ENCODE peak calls at places on chromosomes 1 and 21, in four cellular contexts. C is IMR-90, G is PC-3, V is prostate gland. T is an unnamed sample.

GRCh38 chr1:119728007-119728406 is 16.3 kb downstream of the PHGDH start:
- DNase-seq in C (no peak), G (no peak), V (no peak), T (no peak)

GRCh38 chr1:17128361-17128760 is 9.1 kb upstream of the PADI2 start:
- DNase-seq in C (peak; percentile 91), G (peak; percentile 84), V (no peak), T (no peak)

GRCh38 chr1:198364471-198364870 is 176.0 kb downstream of the ATP6V1G3 start:
- DNase-seq in C (peak; percentile 12), G (no peak), V (no peak), T (no peak)

GRCh38 chr1:192657760-192658159 is 21.8 kb downstream of the RGS13 start:
- DNase-seq in C (no peak), G (no peak), V (no peak), T (peak; percentile 46)

GRCh38 chr1:100039571-100039970 is 69.8 kb downstream of the SLC35A3 start:
- DNase-seq in C (no peak), G (peak; percentile 6), V (no peak), T (no peak)

GRCh38 chr21:31559368-31560119 is 99.9 kb upstream of the SOD1 start:
- DNase-seq in C (peak; percentile 83), G (peak; percentile 93), V (peak; percentile 92), T (peak; percentile 98)

GRCh38 chr1:8077120-8077573 is 51.0 kb upstream of the ERRFI1 start:
- DNase-seq in C (peak; percentile 97), G (peak; percentile 89), V (peak; percentile 48), T (no peak)

GRCh38 chr1:204126941-204127340 is 24.9 kb downstream of the ETNK2 start:
- DNase-seq in C (no peak), G (no peak), V (no peak), T (no peak)

GRCh38 chr21:42279888-42280287 is 35.3 kb downstream of the TFF3 start:
- DNase-seq in C (no peak), G (no peak), V (no peak), T (no peak)

GRCh38 chr1:167474191-167474641 is 44.1 kb downstream of the CD247 start:
- DNase-seq in C (no peak), G (no peak), V (no peak), T (no peak)

GRCh38 chr1:212967767-212968166 is 17.4 kb downstream of the VASH2 start:
- DNase-seq in C (peak; percentile 64), G (peak; percentile 69), V (no peak), T (peak; percentile 30)

GRCh38 chr1:43835141-43836021 is 98.2 kb upstream of the ARTN start:
- DNase-seq in C (peak; percentile 88), G (peak; percentile 95), V (no peak), T (peak; percentile 75)

GRCh38 chr1:121522061-121522759 is 337.4 kb downstream of the SRGAP2C start:
- DNase-seq in C (no peak), G (no peak), V (no peak), T (no peak)

GRCh38 chr1:12339410-12339809 is 109.6 kb downstream of the VPS13D start:
- DNase-seq in C (no peak), G (peak; percentile 31), V (no peak), T (peak; percentile 18)

GRCh38 chr1:174204697-174205308 is 45.5 kb downstream of the RABGAP1L start:
- DNase-seq in C (no peak), G (peak; percentile 36), V (no peak), T (no peak)

GRCh38 chr1:246592695-246593094 is 26.4 kb downstream of the CNST start:
- DNase-seq in C (peak; percentile 94), G (no peak), V (no peak), T (no peak)

GRCh38 chr21:43345746-43346409 is 81.1 kb downstream of the SIK1 start:
- DNase-seq in C (peak; percentile 85), G (peak; percentile 59), V (no peak), T (no peak)

GRCh38 chr1:190478193-190479007 is 736 bp upstream of the BRINP3 start:
- DNase-seq in C (peak; percentile 37), G (peak; percentile 72), V (peak; percentile 12), T (peak; percentile 72)

GRCh38 chr21:37356710-37357109 is 9.9 kb upstream of the DYRK1A start:
- DNase-seq in C (no peak), G (peak; percentile 16), V (no peak), T (no peak)

GRCh38 chr21:37358392-37358791 is 8.2 kb upstream of the DYRK1A start:
- DNase-seq in C (no peak), G (no peak), V (no peak), T (no peak)

DNA sequence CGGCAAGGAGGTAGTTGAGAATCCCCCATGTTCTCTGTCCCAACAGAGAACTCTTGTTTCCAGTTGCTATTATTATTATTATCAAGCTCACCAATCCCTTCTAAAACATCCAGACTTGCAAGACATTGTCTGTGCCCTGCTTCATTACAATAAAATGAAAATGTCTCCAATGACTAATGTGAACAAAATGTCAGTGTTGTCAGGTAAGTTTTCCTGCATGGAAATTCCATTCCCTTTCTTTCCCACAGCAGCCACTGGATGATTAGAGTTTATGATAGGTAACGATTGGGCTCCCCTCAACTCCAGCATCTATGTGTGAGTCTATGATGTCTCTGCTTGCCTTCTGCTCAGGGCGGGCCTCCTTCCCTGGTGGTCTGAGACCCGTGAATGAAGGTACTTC is 8.9 kb upstream of the DYRK1A start:
- DNase-seq in C (no peak), G (peak; percentile 85), V (no peak), T (no peak)
- H3K4me1 ChIP-seq in C (no peaks in the 10 kb centered on the region), G (peaks cover 35% of the 10 kb centered on the region), V (no peaks in the 10 kb centered on the region), T (no peaks in the 10 kb centered on the region)

DNA sequence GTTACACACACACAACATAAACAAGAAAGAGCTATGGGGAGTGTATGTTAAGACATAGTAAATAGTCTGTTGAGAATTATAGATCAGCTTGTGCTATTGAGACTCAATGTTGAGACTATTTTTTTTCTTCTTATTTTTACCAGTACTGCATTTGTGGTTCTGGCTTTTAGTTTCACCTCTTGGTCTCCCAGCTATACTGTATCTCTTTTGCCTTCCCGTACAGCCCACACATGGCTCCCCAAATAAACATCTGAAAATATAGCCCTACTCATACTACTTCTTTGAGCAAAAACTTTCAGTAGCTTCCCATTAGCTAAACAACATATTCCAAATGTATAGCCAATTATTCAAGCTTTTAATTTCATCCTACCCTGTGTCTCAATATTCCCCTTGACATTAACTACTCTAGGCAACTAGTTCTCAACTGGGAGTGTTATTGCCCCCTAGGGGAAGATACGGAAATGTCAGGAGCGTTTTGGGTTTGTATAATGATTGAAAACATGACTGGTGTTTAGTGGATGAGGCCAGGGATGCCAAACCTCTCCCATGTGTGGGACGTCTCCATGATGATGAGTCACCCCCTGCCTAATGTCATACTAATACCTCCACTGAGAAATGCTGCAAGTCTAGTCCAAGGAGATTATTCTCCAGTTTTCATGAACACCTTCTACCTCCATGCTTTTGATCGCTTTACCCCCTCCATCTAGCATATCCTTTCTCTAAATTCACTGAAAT is 6.8 kb downstream of the RPE65 start:
- DNase-seq in C (peak; percentile 82), G (peak; percentile 94), V (no peak), T (peak; percentile 18)
- TF ChIP-seq CTCF in C (peak; percentile 74), G (peak; percentile 83), V (peak; percentile 36), T (peak; percentile 54)

GRCh38 chr1:179576509-179576908 is 761 bp upstream of the NPHS2 start:
- DNase-seq in C (no peak), G (no peak), V (no peak), T (no peak)

DNA sequence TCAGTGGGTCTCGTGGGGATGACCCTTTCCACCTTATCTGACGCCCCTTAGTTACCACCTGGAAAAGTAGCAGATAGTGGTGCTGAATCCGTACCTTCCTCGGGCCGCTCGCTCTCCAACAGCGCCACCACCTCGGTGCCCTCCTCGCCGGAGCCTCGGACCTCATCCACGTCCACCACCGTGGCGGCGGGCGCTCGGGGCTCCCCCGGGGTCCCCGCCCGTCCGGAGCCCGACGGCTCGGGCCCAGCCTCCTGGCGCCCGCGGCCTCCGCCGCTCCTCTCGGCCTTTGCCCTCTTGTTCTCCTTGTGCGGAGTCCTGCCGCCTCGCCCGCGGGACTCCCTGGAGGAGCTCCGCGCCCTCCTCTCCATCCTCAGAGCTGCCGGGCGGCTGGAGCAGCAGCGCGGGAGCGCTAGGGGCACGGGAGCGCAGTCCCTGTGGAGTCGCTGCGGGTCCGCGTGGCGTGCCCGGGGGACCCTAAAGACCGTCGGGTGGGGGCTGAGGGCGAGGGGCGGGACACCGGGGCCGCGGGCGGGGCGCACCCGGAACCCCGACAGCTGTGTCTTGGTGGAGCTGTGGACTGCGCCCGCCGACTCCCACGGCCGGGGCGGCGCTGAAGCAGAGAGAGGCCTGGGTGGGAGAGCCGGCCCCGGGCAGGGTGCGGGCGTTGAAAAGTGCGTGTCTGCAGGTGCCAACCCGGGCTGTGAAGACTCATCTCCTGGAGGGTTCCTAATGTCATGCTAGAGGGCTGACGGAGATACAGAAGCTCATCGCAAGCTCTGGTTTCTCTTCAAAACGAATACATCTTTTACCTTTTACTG is at the start of gene NPHS2:
- DNase-seq in C (no peak), G (no peak), V (no peak), T (no peak)
- H3K27me3 ChIP-seq in C (peaks cover 29% of the 10 kb centered on the region), G (peaks cover 28% of the 10 kb centered on the region), V (no peaks in the 10 kb centered on the region), T (peaks cover 73% of the 10 kb centered on the region)

DNA sequence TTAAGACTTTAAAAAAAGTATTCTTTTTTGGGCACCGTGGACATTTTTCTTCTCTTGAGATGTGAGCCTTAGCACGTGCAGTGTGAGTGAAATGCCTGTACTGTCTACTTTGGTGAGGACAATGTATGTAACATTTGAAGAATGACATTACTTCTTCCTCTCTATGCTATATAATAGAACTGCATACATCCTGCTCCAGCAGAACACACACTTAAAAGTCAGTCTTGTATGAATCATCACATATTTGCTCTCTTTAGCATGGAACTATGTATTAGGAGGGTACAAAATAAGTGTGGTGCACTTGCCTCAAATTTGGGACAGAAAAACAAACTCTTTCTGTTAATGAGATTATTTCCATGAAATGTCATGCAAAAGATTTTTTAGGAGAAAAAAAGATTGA is 358.4 kb upstream of the SGIP1 start:
- DNase-seq in C (no peak), G (peak; percentile 12), V (no peak), T (no peak)
- H3K4me1 ChIP-seq in C (no peaks in the 10 kb centered on the region), G (no peaks in the 10 kb centered on the region), V (no peaks in the 10 kb centered on the region), T (peaks cover 5% of the 10 kb centered on the region)

GRCh38 chr21:14263879-14264278 is 47.9 kb downstream of the RBM11 start:
- DNase-seq in C (no peak), G (peak; percentile 24), V (no peak), T (no peak)

GRCh38 chr21:14262039-14262438 is 46.1 kb downstream of the RBM11 start:
- DNase-seq in C (no peak), G (no peak), V (no peak), T (no peak)

GRCh38 chr21:14260459-14260764 is 44.5 kb downstream of the RBM11 start:
- DNase-seq in C (no peak), G (no peak), V (no peak), T (no peak)

GRCh38 chr21:14259669-14260458 is 43.9 kb downstream of the RBM11 start:
- DNase-seq in C (peak; percentile 56), G (peak; percentile 72), V (no peak), T (no peak)
- TF ChIP-seq CTCF in C (peak; percentile 61), G (peak; percentile 75), V (peak; percentile 48), T (peak; percentile 65)